ENCODE peak calls at places on chromosomes 12 and 14, in eight cellular contexts. One of them, this sample, is unnamed.

GRCh38 chr12:94874986-94875312 is 128.5 kb downstream of the NDUFA12 start:
- DNase-seq in CD8-positive, alpha-beta T cell: no peak
- DNase-seq in neural progenitor cell: peak
- DNase-seq in stimulated activated CD4-positive, alpha-beta T cell treated with anti-CD3 and anti-CD28 coated beads, Interleukin-1b, Interleukin-23, amount 100 ng/mL, for 24 hours: no peak
- DNase-seq in left colon: no peak
- DNase-seq in WERI-Rb-1: no peak
- DNase-seq in fibroblast of mammary gland: no peak
- DNase-seq in GM06990: no peak
- DNase-seq in this sample: no peak

GRCh38 chr12:21992823-21993222 is 51.6 kb upstream of the ABCC9 start:
- DNase-seq in GM06990: no peak
- DNase-seq in fibroblast of mammary gland: peak
- DNase-seq in stimulated activated CD4-positive, alpha-beta T cell treated with anti-CD3 and anti-CD28 coated beads, Interleukin-1b, Interleukin-23, amount 100 ng/mL, for 24 hours: no peak
- DNase-seq in CD8-positive, alpha-beta T cell: no peak
- DNase-seq in neural progenitor cell: no peak
- DNase-seq in left colon: peak
- DNase-seq in WERI-Rb-1: no peak
- DNase-seq in this sample: no peak

GRCh38 chr12:71945121-71945520 is 6.5 kb downstream of the TPH2 start:
- DNase-seq in WERI-Rb-1: no peak
- DNase-seq in left colon: no peak
- DNase-seq in fibroblast of mammary gland: peak
- DNase-seq in neural progenitor cell: no peak
- DNase-seq in GM06990: no peak
- DNase-seq in stimulated activated CD4-positive, alpha-beta T cell treated with anti-CD3 and anti-CD28 coated beads, Interleukin-1b, Interleukin-23, amount 100 ng/mL, for 24 hours: no peak
- DNase-seq in CD8-positive, alpha-beta T cell: no peak
- DNase-seq in this sample: no peak

GRCh38 chr14:68249534-68250517 is 430.2 kb downstream of the RAD51B start:
- DNase-seq in stimulated activated CD4-positive, alpha-beta T cell treated with anti-CD3 and anti-CD28 coated beads, Interleukin-1b, Interleukin-23, amount 100 ng/mL, for 24 hours: no peak
- DNase-seq in GM06990: no peak
- DNase-seq in CD8-positive, alpha-beta T cell: no peak
- DNase-seq in WERI-Rb-1: no peak
- DNase-seq in left colon: no peak
- DNase-seq in fibroblast of mammary gland: peak
- DNase-seq in neural progenitor cell: no peak
- DNase-seq in this sample: no peak

GRCh38 chr12:91588874-91589454 is 406.3 kb upstream of the DCN start:
- DNase-seq in WERI-Rb-1: no peak
- DNase-seq in CD8-positive, alpha-beta T cell: no peak
- DNase-seq in stimulated activated CD4-positive, alpha-beta T cell treated with anti-CD3 and anti-CD28 coated beads, Interleukin-1b, Interleukin-23, amount 100 ng/mL, for 24 hours: no peak
- DNase-seq in neural progenitor cell: no peak
- DNase-seq in left colon: no peak
- DNase-seq in GM06990: no peak
- DNase-seq in fibroblast of mammary gland: no peak
- DNase-seq in this sample: no peak

GRCh38 chr12:10175849-10176641 is 2.8 kb upstream of the TMEM52B start:
- DNase-seq in stimulated activated CD4-positive, alpha-beta T cell treated with anti-CD3 and anti-CD28 coated beads, Interleukin-1b, Interleukin-23, amount 100 ng/mL, for 24 hours: no peak
- DNase-seq in GM06990: no peak
- DNase-seq in CD8-positive, alpha-beta T cell: no peak
- DNase-seq in fibroblast of mammary gland: no peak
- DNase-seq in neural progenitor cell: no peak
- DNase-seq in WERI-Rb-1: no peak
- DNase-seq in left colon: no peak
- DNase-seq in this sample: no peak

GRCh38 chr14:58315606-58316005 is 17.3 kb downstream of the ARID4A start:
- DNase-seq in left colon: no peak
- DNase-seq in WERI-Rb-1: no peak
- DNase-seq in GM06990: no peak
- DNase-seq in neural progenitor cell: no peak
- DNase-seq in fibroblast of mammary gland: no peak
- DNase-seq in stimulated activated CD4-positive, alpha-beta T cell treated with anti-CD3 and anti-CD28 coated beads, Interleukin-1b, Interleukin-23, amount 100 ng/mL, for 24 hours: no peak
- DNase-seq in CD8-positive, alpha-beta T cell: no peak
- DNase-seq in this sample: no peak

GRCh38 chr12:106907411-106907810 is 48.3 kb upstream of the TMEM263 start:
- DNase-seq in left colon: no peak
- DNase-seq in GM06990: no peak
- DNase-seq in fibroblast of mammary gland: no peak
- DNase-seq in neural progenitor cell: no peak
- DNase-seq in stimulated activated CD4-positive, alpha-beta T cell treated with anti-CD3 and anti-CD28 coated beads, Interleukin-1b, Interleukin-23, amount 100 ng/mL, for 24 hours: no peak
- DNase-seq in WERI-Rb-1: no peak
- DNase-seq in CD8-positive, alpha-beta T cell: no peak
- DNase-seq in this sample: no peak

GRCh38 chr12:56074396-56074795 is 5.6 kb upstream of the ERBB3 start:
- DNase-seq in CD8-positive, alpha-beta T cell: no peak
- DNase-seq in fibroblast of mammary gland: no peak
- DNase-seq in neural progenitor cell: no peak
- DNase-seq in stimulated activated CD4-positive, alpha-beta T cell treated with anti-CD3 and anti-CD28 coated beads, Interleukin-1b, Interleukin-23, amount 100 ng/mL, for 24 hours: no peak
- DNase-seq in GM06990: no peak
- DNase-seq in WERI-Rb-1: no peak
- DNase-seq in left colon: no peak
- DNase-seq in this sample: no peak

GRCh38 chr12:124827588-124828184 is 36.0 kb downstream of the SCARB1 start:
- DNase-seq in stimulated activated CD4-positive, alpha-beta T cell treated with anti-CD3 and anti-CD28 coated beads, Interleukin-1b, Interleukin-23, amount 100 ng/mL, for 24 hours: no peak
- DNase-seq in GM06990: peak
- DNase-seq in left colon: no peak
- DNase-seq in neural progenitor cell: no peak
- DNase-seq in CD8-positive, alpha-beta T cell: no peak
- DNase-seq in WERI-Rb-1: no peak
- DNase-seq in fibroblast of mammary gland: no peak
- DNase-seq in this sample: no peak

GRCh38 chr12:51246254-51246853 is 7.7 kb downstream of the DAZAP2 start:
- DNase-seq in left colon: no peak
- DNase-seq in GM06990: no peak
- DNase-seq in neural progenitor cell: no peak
- DNase-seq in WERI-Rb-1: peak
- DNase-seq in CD8-positive, alpha-beta T cell: peak
- DNase-seq in fibroblast of mammary gland: peak
- DNase-seq in stimulated activated CD4-positive, alpha-beta T cell treated with anti-CD3 and anti-CD28 coated beads, Interleukin-1b, Interleukin-23, amount 100 ng/mL, for 24 hours: no peak
- DNase-seq in this sample: no peak

GRCh38 chr14:90137807-90138206 is 76.0 kb downstream of the KCNK13 start:
- DNase-seq in neural progenitor cell: no peak
- DNase-seq in stimulated activated CD4-positive, alpha-beta T cell treated with anti-CD3 and anti-CD28 coated beads, Interleukin-1b, Interleukin-23, amount 100 ng/mL, for 24 hours: no peak
- DNase-seq in CD8-positive, alpha-beta T cell: no peak
- DNase-seq in WERI-Rb-1: no peak
- DNase-seq in fibroblast of mammary gland: no peak
- DNase-seq in GM06990: no peak
- DNase-seq in left colon: no peak
- DNase-seq in this sample: no peak

GRCh38 chr12:124700810-124701594 is 133.6 kb upstream of the NCOR2 start:
- DNase-seq in WERI-Rb-1: no peak
- DNase-seq in fibroblast of mammary gland: no peak
- DNase-seq in CD8-positive, alpha-beta T cell: no peak
- DNase-seq in neural progenitor cell: peak
- DNase-seq in stimulated activated CD4-positive, alpha-beta T cell treated with anti-CD3 and anti-CD28 coated beads, Interleukin-1b, Interleukin-23, amount 100 ng/mL, for 24 hours: no peak
- DNase-seq in GM06990: no peak
- DNase-seq in left colon: no peak
- DNase-seq in this sample: no peak

GRCh38 chr14:105247715-105248367 is 492 bp upstream of the BTBD6 start:
- DNase-seq in fibroblast of mammary gland: no peak
- DNase-seq in CD8-positive, alpha-beta T cell: no peak
- DNase-seq in WERI-Rb-1: no peak
- DNase-seq in neural progenitor cell: peak
- DNase-seq in GM06990: no peak
- DNase-seq in left colon: peak
- DNase-seq in stimulated activated CD4-positive, alpha-beta T cell treated with anti-CD3 and anti-CD28 coated beads, Interleukin-1b, Interleukin-23, amount 100 ng/mL, for 24 hours: no peak
- DNase-seq in this sample: no peak

GRCh38 chr14:76918176-76918750 is 92.1 kb downstream of the LRRC74A start:
- DNase-seq in neural progenitor cell: no peak
- DNase-seq in stimulated activated CD4-positive, alpha-beta T cell treated with anti-CD3 and anti-CD28 coated beads, Interleukin-1b, Interleukin-23, amount 100 ng/mL, for 24 hours: no peak
- DNase-seq in WERI-Rb-1: no peak
- DNase-seq in fibroblast of mammary gland: peak
- DNase-seq in GM06990: no peak
- DNase-seq in CD8-positive, alpha-beta T cell: no peak
- DNase-seq in left colon: peak
- DNase-seq in this sample: no peak

This sample was measured in MM.1S.